ENCODE peak calls at places on chromosomes 16 and 17, in seven cellular contexts. One of them, this sample, is unnamed.

GRCh38 chr17:66200685-66201092 is 8.8 kb upstream of the CEP112 start:
- DNase-seq in amniotic stem cell: no peak
- DNase-seq in A549: peak
- DNase-seq in CD4-positive, alpha-beta memory T cell: peak
- DNase-seq in skeletal muscle cell: peak
- DNase-seq in mesendoderm: peak
- DNase-seq in H4: peak
- DNase-seq in this sample: no peak

GRCh38 chr17:32746698-32747097 is 130.2 kb downstream of the MYO1D start:
- DNase-seq in amniotic stem cell: no peak
- DNase-seq in A549: no peak
- DNase-seq in CD4-positive, alpha-beta memory T cell: no peak
- DNase-seq in skeletal muscle cell: peak
- DNase-seq in mesendoderm: no peak
- DNase-seq in H4: no peak
- DNase-seq in this sample: no peak

GRCh38 chr16:88505405-88506082 is 52.5 kb downstream of the ZFPM1 start:
- DNase-seq in amniotic stem cell: no peak
- DNase-seq in A549: peak
- DNase-seq in CD4-positive, alpha-beta memory T cell: peak
- DNase-seq in skeletal muscle cell: no peak
- DNase-seq in mesendoderm: peak
- DNase-seq in H4: peak
- DNase-seq in this sample: peak

GRCh38 chr16:50539053-50539615 is 9.1 kb upstream of the NKD1 start:
- DNase-seq in amniotic stem cell: no peak
- DNase-seq in A549: no peak
- DNase-seq in CD4-positive, alpha-beta memory T cell: no peak
- DNase-seq in skeletal muscle cell: no peak
- DNase-seq in mesendoderm: no peak
- DNase-seq in H4: no peak
- DNase-seq in this sample: no peak

GRCh38 chr16:82016268-82016667 is 5.0 kb upstream of the SDR42E1 start:
- DNase-seq in amniotic stem cell: no peak
- DNase-seq in A549: peak
- DNase-seq in CD4-positive, alpha-beta memory T cell: no peak
- DNase-seq in skeletal muscle cell: peak
- DNase-seq in mesendoderm: peak
- DNase-seq in H4: peak
- DNase-seq in this sample: no peak

GRCh38 chr17:28004344-28004743 is 38.1 kb upstream of the NLK start:
- DNase-seq in amniotic stem cell: no peak
- DNase-seq in A549: no peak
- DNase-seq in CD4-positive, alpha-beta memory T cell: peak
- DNase-seq in skeletal muscle cell: no peak
- DNase-seq in mesendoderm: no peak
- DNase-seq in H4: no peak
- DNase-seq in this sample: no peak

GRCh38 chr17:15436399-15437369 is 30.7 kb downstream of the CDRT4 start:
- DNase-seq in amniotic stem cell: no peak
- DNase-seq in A549: peak
- DNase-seq in CD4-positive, alpha-beta memory T cell: peak
- DNase-seq in skeletal muscle cell: no peak
- DNase-seq in mesendoderm: peak
- DNase-seq in H4: peak
- DNase-seq in this sample: no peak

GRCh38 chr16:5065368-5065767 is 388 bp downstream of the C16orf89 start:
- DNase-seq in amniotic stem cell: no peak
- DNase-seq in A549: no peak
- DNase-seq in CD4-positive, alpha-beta memory T cell: no peak
- DNase-seq in skeletal muscle cell: no peak
- DNase-seq in mesendoderm: no peak
- DNase-seq in H4: no peak
- DNase-seq in this sample: no peak

GRCh38 chr17:17223736-17224135 is 13.2 kb downstream of the FLCN start:
- DNase-seq in amniotic stem cell: no peak
- DNase-seq in A549: no peak
- DNase-seq in CD4-positive, alpha-beta memory T cell: no peak
- DNase-seq in skeletal muscle cell: no peak
- DNase-seq in mesendoderm: no peak
- DNase-seq in H4: no peak
- DNase-seq in this sample: no peak

GRCh38 chr16:14106457-14106856 is 35.3 kb downstream of the MRTFB start:
- DNase-seq in amniotic stem cell: no peak
- DNase-seq in A549: no peak
- DNase-seq in CD4-positive, alpha-beta memory T cell: no peak
- DNase-seq in skeletal muscle cell: no peak
- DNase-seq in mesendoderm: no peak
- DNase-seq in H4: no peak
- DNase-seq in this sample: no peak

GRCh38 chr16:50002190-50002589 is 22.8 kb upstream of the CNEP1R1 start:
- DNase-seq in amniotic stem cell: no peak
- DNase-seq in A549: no peak
- DNase-seq in CD4-positive, alpha-beta memory T cell: no peak
- DNase-seq in skeletal muscle cell: no peak
- DNase-seq in mesendoderm: no peak
- DNase-seq in H4: no peak
- DNase-seq in this sample: no peak

GRCh38 chr16:67948015-67948414 is 4.1 kb upstream of the LCAT start:
- DNase-seq in amniotic stem cell: no peak
- DNase-seq in A549: no peak
- DNase-seq in CD4-positive, alpha-beta memory T cell: no peak
- DNase-seq in skeletal muscle cell: no peak
- DNase-seq in mesendoderm: no peak
- DNase-seq in H4: no peak
- DNase-seq in this sample: no peak

GRCh38 chr17:80927791-80928216 is 63.8 kb upstream of the CHMP6 start:
- DNase-seq in amniotic stem cell: no peak
- DNase-seq in A549: no peak
- DNase-seq in CD4-positive, alpha-beta memory T cell: no peak
- DNase-seq in skeletal muscle cell: no peak
- DNase-seq in mesendoderm: peak
- DNase-seq in H4: no peak
- DNase-seq in this sample: no peak

GRCh38 chr17:16297367-16298139 is 55.7 kb downstream of the CENPV start:
- DNase-seq in amniotic stem cell: no peak
- DNase-seq in A549: no peak
- DNase-seq in CD4-positive, alpha-beta memory T cell: no peak
- DNase-seq in skeletal muscle cell: no peak
- DNase-seq in mesendoderm: no peak
- DNase-seq in H4: no peak
- DNase-seq in this sample: no peak

GRCh38 chr16:67157892-67158635 is 1.6 kb downstream of the TRADD start:
- DNase-seq in amniotic stem cell: no peak
- DNase-seq in A549: no peak
- DNase-seq in CD4-positive, alpha-beta memory T cell: peak
- DNase-seq in skeletal muscle cell: no peak
- DNase-seq in mesendoderm: no peak
- DNase-seq in H4: no peak
- DNase-seq in this sample: no peak

GRCh38 chr16:52912565-52913173 is 140.0 kb downstream of the CHD9NB start:
- DNase-seq in amniotic stem cell: no peak
- DNase-seq in A549: peak
- DNase-seq in CD4-positive, alpha-beta memory T cell: no peak
- DNase-seq in skeletal muscle cell: peak
- DNase-seq in mesendoderm: peak
- DNase-seq in H4: peak
- DNase-seq in this sample: no peak

GRCh38 chr17:33667052-33667509 is 374.0 kb upstream of the ASIC2 start:
- DNase-seq in amniotic stem cell: no peak
- DNase-seq in A549: no peak
- DNase-seq in CD4-positive, alpha-beta memory T cell: peak
- DNase-seq in skeletal muscle cell: no peak
- DNase-seq in mesendoderm: no peak
- DNase-seq in H4: no peak
- DNase-seq in this sample: no peak

GRCh38 chr16:566475-567361 is at the start of gene NHLRC4:
- DNase-seq in amniotic stem cell: no peak
- DNase-seq in A549: no peak
- DNase-seq in CD4-positive, alpha-beta memory T cell: peak
- DNase-seq in skeletal muscle cell: no peak
- DNase-seq in mesendoderm: peak
- DNase-seq in H4: no peak
- DNase-seq in this sample: no peak